ENCODE peak calls at places on chromosomes 13 and 19, in five cellular contexts. I is tibial artery; C is lung; M is upper lobe of right lung; R is naive thymus-derived CD4-positive, alpha-beta T cell. E is an unnamed sample. For H3K4me1, the result is how much of the 10 kb centered on the place peaks cover.

GRCh38 chr13:110415669-110416068 is 108.6 kb downstream of the COL4A2 start:
- DNase-seq in C (no peak), M (no peak), R (no peak), I (no peak), E (peak)

GRCh38 chr13:90414691-90415596 is 932.5 kb upstream of the MIR17HG start:
- DNase-seq in C (no peak), R (no peak), M (no peak), I (no peak), E (no peak)

GRCh38 chr19:20969498-20969897 is 46.4 kb downstream of the ZNF85 start:
- DNase-seq in I (no peak), C (no peak), M (no peak), R (no peak), E (no peak)

GRCh38 chr19:17893766-17894165 is 22.0 kb downstream of the SLC5A5 start:
- DNase-seq in R (no peak), C (no peak), M (no peak), I (no peak), E (no peak)

GRCh38 chr13:44299544-44299943 is 74.1 kb upstream of the SERP2 start:
- DNase-seq in C (no peak), M (no peak), I (no peak), R (no peak), E (no peak)

GRCh38 chr13:23778879-23779278 is 110.3 kb downstream of the MIPEP start:
- DNase-seq in C (no peak), M (no peak), R (no peak), I (no peak), E (no peak)

GRCh38 chr13:45737571-45738002 is 35.5 kb downstream of the CBY2 start:
- DNase-seq in I (no peak), R (no peak), C (no peak), M (no peak), E (no peak)

GRCh38 chr13:27962128-27962841 is 6.8 kb downstream of the CDX2 start:
- DNase-seq in M (no peak), C (no peak), I (no peak), R (no peak), E (peak)

GRCh38 chr13:76969488-76970365 is 21.4 kb downstream of the ACOD1 start:
- DNase-seq in C (no peak), M (no peak), R (no peak), I (no peak), E (no peak)

GRCh38 chr19:38559428-38560401 is 58.0 kb downstream of the MAP4K1 start:
- DNase-seq in C (no peak), M (no peak), I (no peak), R (no peak), E (no peak)

GRCh38 chr19:38554676-38555141 is 63.0 kb downstream of the MAP4K1 start:
- DNase-seq in I (no peak), R (no peak), M (no peak), C (no peak), E (no peak)

GRCh38 chr19:38556521-38557174 is 61.1 kb downstream of the MAP4K1 start:
- DNase-seq in I (no peak), R (no peak), C (no peak), M (no peak), E (no peak)

GRCh38 chr19:38555200-38555599 is 62.6 kb downstream of the MAP4K1 start:
- DNase-seq in I (no peak), C (no peak), M (no peak), R (no peak), E (no peak)

DNA sequence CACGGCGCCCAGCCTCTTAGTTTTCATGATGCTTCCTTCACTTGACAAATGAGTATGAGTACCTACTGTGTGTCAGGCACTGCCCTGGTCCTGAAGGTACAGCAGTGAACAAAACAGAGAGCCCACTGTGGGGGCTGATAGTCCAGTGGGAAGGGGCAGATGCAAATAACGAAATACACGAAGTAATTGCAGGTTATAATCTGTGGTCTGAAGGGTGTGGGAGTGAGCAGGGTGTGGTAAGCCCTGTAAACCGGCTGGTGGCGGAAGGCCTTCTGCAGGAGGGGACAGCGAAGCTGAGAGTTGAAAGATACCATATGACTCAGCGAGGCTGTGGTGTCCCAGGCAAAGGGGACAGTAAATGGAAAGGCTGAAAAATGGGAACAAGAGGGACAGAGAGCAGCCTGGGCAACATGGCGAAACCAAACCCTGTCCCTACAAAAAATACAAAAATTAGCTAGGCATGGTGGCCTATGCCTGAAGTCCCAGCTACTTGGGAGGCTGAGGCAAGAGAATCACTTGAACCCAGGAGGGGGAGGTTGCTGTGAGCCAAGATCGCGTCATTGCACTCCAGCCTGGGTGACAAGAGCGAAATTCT is 60.5 kb downstream of the MAP4K1 start:
- DNase-seq in M (peak), R (no peak), I (no peak), C (no peak), E (peak)
- H3K4me1 ChIP-seq in M (under half), R (under half), I (under half), C (under half), E (under half)

GRCh38 chr19:47610902-47611301 is 2.0 kb downstream of the BICRA start:
- DNase-seq in R (no peak), M (no peak), C (no peak), I (no peak), E (peak)

GRCh38 chr19:47613165-47614146 is 4.5 kb downstream of the BICRA start:
- DNase-seq in C (no peak), R (no peak), I (no peak), M (no peak), E (no peak)

GRCh38 chr19:47615714-47616113 is 6.8 kb downstream of the BICRA start:
- DNase-seq in C (no peak), M (no peak), R (no peak), I (no peak), E (no peak)

GRCh38 chr19:47615230-47615629 is 6.3 kb downstream of the BICRA start:
- DNase-seq in I (no peak), R (no peak), C (no peak), M (no peak), E (no peak)

DNA sequence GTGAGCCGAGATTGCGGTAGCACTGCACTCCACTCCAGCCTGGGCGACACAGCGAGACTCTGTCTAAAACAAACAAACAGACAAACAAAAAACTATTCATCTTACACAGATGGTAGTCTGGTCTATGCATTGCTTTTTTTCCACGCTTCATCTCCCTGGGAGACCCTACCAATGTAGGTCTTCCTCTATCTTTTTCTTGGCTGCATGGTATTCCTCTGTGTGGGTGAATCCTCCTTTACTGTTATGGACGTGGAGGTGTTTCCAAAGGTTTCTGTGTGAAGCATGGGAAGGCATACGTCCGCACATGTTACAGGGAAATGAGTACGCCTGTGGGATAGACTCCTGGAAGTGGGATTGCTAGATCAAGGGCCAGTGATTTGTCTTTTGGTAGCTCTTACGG is 5.6 kb downstream of the BICRA start:
- DNase-seq in I (no peak), R (no peak), M (no peak), C (no peak), E (no peak)
- H3K4me1 ChIP-seq in I (half or more), R (under half), M (under half), C (under half), E (under half)

GRCh38 chr19:43751466-43752220 is 3.1 kb downstream of the SMG9 start:
- DNase-seq in R (no peak), M (no peak), I (no peak), C (no peak), E (no peak)
- H3K4me1 ChIP-seq in R (under half), M (under half), I (under half), C (under half), E (under half)

GRCh38 chr19:2219726-2220125 is 16.4 kb downstream of the PLEKHJ1 start:
- DNase-seq in M (no peak), C (no peak), R (no peak), I (no peak), E (no peak)
- H3K4me1 ChIP-seq in M (under half), C (under half), R (under half), I (under half), E (under half)

GRCh38 chr19:55645512-55645881 is 2.0 kb downstream of the ZNF581 start:
- DNase-seq in R (no peak), M (no peak), I (no peak), C (no peak), E (no peak)
- H3K4me1 ChIP-seq in R (under half), M (under half), I (half or more), C (under half), E (under half)

DNA sequence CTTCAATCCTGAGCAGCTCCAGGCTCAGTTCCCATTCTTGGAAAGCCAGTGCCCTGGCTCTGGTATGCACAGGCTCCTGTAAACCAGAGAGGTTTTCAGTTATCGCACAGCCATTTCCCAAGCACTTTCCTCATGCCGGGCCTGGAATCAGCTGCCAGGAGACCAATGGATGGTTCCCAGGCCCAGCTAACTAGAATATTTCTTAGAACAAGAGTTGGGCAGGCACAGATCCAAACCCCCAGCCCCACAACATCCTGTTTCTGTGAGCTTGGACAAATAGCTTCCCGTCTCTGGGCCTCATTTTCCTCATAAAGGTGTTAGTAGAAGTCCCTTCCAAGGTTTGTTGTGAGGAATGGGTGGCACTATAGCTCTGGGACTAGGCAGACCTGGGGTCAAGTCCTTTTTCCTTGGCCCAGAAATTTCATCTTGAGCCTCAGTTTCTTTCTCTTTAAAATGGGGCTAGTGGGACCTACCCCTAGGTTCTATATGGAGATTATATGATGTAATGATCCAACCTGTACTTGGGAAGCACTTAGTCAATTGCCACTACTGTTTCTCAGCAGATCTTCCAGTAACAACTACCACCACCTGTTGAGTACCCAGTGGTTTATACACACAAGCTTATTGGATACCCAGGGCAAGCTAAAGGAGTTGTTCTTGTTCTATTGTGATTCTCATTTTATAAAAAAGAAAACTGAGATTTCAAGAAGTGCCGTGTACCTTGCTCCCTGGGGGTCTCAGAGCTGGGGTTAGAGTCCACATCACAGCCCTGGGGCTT is 5.1 kb upstream of the CCDC97 start:
- DNase-seq in I (no peak), C (no peak), R (no peak), M (peak), E (no peak)
- H3K4me1 ChIP-seq in I (under half), C (under half), R (half or more), M (under half), E (under half)